ENCODE peak calls at places on chromosomes 1 and 21, in four cellular contexts. One of them, this sample, is unnamed.

GRCh38 chr21:31930001-31930400 is 57.2 kb downstream of the HUNK start:
- DNase-seq in brain microvascular endothelial cell: no peak
- DNase-seq in retinal pigment epithelial cell: no peak
- DNase-seq in GM06990: no peak
- DNase-seq in this sample: no peak

GRCh38 chr1:229714964-229715603 is 89.0 kb downstream of the URB2 start:
- DNase-seq in brain microvascular endothelial cell: no peak
- DNase-seq in retinal pigment epithelial cell: no peak
- DNase-seq in GM06990: no peak
- DNase-seq in this sample: no peak

GRCh38 chr1:47898156-47898825 is 98.9 kb downstream of the TRABD2B start:
- DNase-seq in brain microvascular endothelial cell: no peak
- DNase-seq in retinal pigment epithelial cell: no peak
- DNase-seq in GM06990: no peak
- DNase-seq in this sample: no peak

GRCh38 chr1:4700801-4701200 is 46.4 kb downstream of the AJAP1 start:
- DNase-seq in brain microvascular endothelial cell: no peak
- DNase-seq in retinal pigment epithelial cell: no peak
- DNase-seq in GM06990: no peak
- DNase-seq in this sample: no peak

GRCh38 chr1:155859234-155859829 is at the start of gene SYT11:
- DNase-seq in brain microvascular endothelial cell: peak
- DNase-seq in retinal pigment epithelial cell: peak
- DNase-seq in GM06990: peak
- DNase-seq in this sample: peak

GRCh38 chr21:40851749-40852148 is 4.8 kb upstream of the DSCAM start:
- DNase-seq in brain microvascular endothelial cell: no peak
- DNase-seq in retinal pigment epithelial cell: no peak
- DNase-seq in GM06990: no peak
- DNase-seq in this sample: no peak

GRCh38 chr1:55244476-55245109 is 29.4 kb upstream of the USP24 start:
- DNase-seq in brain microvascular endothelial cell: no peak
- DNase-seq in retinal pigment epithelial cell: no peak
- DNase-seq in GM06990: no peak
- DNase-seq in this sample: no peak

GRCh38 chr1:16386454-16387113 is 19.5 kb downstream of the SZRD1 start:
- DNase-seq in brain microvascular endothelial cell: peak
- DNase-seq in retinal pigment epithelial cell: no peak
- DNase-seq in GM06990: no peak
- DNase-seq in this sample: peak

GRCh38 chr21:33751120-33751519 is 108.8 kb downstream of the ITSN1 start:
- DNase-seq in brain microvascular endothelial cell: peak
- DNase-seq in retinal pigment epithelial cell: no peak
- DNase-seq in GM06990: no peak
- DNase-seq in this sample: no peak

GRCh38 chr1:47192458-47193384 is 2.9 kb upstream of the PDZK1IP1 start:
- DNase-seq in brain microvascular endothelial cell: peak
- DNase-seq in retinal pigment epithelial cell: no peak
- DNase-seq in GM06990: no peak
- DNase-seq in this sample: peak

GRCh38 chr1:184826001-184826400 is 71.3 kb upstream of the EDEM3 start:
- DNase-seq in brain microvascular endothelial cell: no peak
- DNase-seq in retinal pigment epithelial cell: no peak
- DNase-seq in GM06990: no peak
- DNase-seq in this sample: no peak

GRCh38 chr1:30903343-30904034 is 5.1 kb downstream of the SDC3 start:
- DNase-seq in brain microvascular endothelial cell: no peak
- DNase-seq in retinal pigment epithelial cell: no peak
- DNase-seq in GM06990: no peak
- DNase-seq in this sample: no peak

GRCh38 chr1:198780376-198780775 is 141.5 kb downstream of the PTPRC start:
- DNase-seq in brain microvascular endothelial cell: no peak
- DNase-seq in retinal pigment epithelial cell: no peak
- DNase-seq in GM06990: no peak
- DNase-seq in this sample: no peak

GRCh38 chr1:1122981-1123480 is 7.1 kb upstream of the C1orf159 start:
- DNase-seq in brain microvascular endothelial cell: no peak
- DNase-seq in retinal pigment epithelial cell: no peak
- DNase-seq in GM06990: no peak
- DNase-seq in this sample: no peak

GRCh38 chr1:209884249-209884648 is 53.8 kb upstream of the SYT14 start:
- DNase-seq in brain microvascular endothelial cell: peak
- DNase-seq in retinal pigment epithelial cell: no peak
- DNase-seq in GM06990: no peak
- DNase-seq in this sample: no peak

GRCh38 chr1:36083635-36084501 is at the start of gene TEKT2:
- DNase-seq in brain microvascular endothelial cell: peak
- DNase-seq in retinal pigment epithelial cell: no peak
- DNase-seq in GM06990: no peak
- DNase-seq in this sample: no peak

GRCh38 chr1:177281901-177282300 is 111.1 kb downstream of the BRINP2 start:
- DNase-seq in brain microvascular endothelial cell: no peak
- DNase-seq in retinal pigment epithelial cell: no peak
- DNase-seq in GM06990: no peak
- DNase-seq in this sample: no peak

GRCh38 chr1:37734629-37735591 is 30.0 kb downstream of the EPHA10 start:
- DNase-seq in brain microvascular endothelial cell: no peak
- DNase-seq in retinal pigment epithelial cell: no peak
- DNase-seq in GM06990: no peak
- DNase-seq in this sample: no peak

GRCh38 chr1:201653238-201653637 is 114.3 kb downstream of the NAV1 start:
- DNase-seq in brain microvascular endothelial cell: no peak
- DNase-seq in retinal pigment epithelial cell: no peak
- DNase-seq in GM06990: no peak
- DNase-seq in this sample: no peak

GRCh38 chr1:173341307-173341706 is 134.2 kb upstream of the TNFSF4 start:
- DNase-seq in brain microvascular endothelial cell: peak
- DNase-seq in retinal pigment epithelial cell: no peak
- DNase-seq in GM06990: no peak
- DNase-seq in this sample: peak

GRCh38 chr1:179747611-179748010 is 4.5 kb downstream of the FAM163A start:
- DNase-seq in brain microvascular endothelial cell: no peak
- DNase-seq in retinal pigment epithelial cell: no peak
- DNase-seq in GM06990: no peak
- DNase-seq in this sample: no peak
- H3K4me3 ChIP-seq in brain microvascular endothelial cell: no peak
- H3K4me3 ChIP-seq in retinal pigment epithelial cell: no peak
- H3K4me3 ChIP-seq in GM06990: no peak
- H3K4me3 ChIP-seq in this sample: no peak

GRCh38 chr1:204528241-204528640 is 12.0 kb downstream of the MDM4 start:
- DNase-seq in brain microvascular endothelial cell: no peak
- DNase-seq in retinal pigment epithelial cell: no peak
- DNase-seq in GM06990: no peak
- DNase-seq in this sample: no peak

GRCh38 chr1:204528677-204529076 is 12.5 kb downstream of the MDM4 start:
- DNase-seq in brain microvascular endothelial cell: no peak
- DNase-seq in retinal pigment epithelial cell: no peak
- DNase-seq in GM06990: no peak
- DNase-seq in this sample: no peak

GRCh38 chr1:204530932-204531331 is 14.7 kb downstream of the MDM4 start:
- DNase-seq in brain microvascular endothelial cell: no peak
- DNase-seq in retinal pigment epithelial cell: no peak
- DNase-seq in GM06990: peak
- DNase-seq in this sample: no peak

GRCh38 chr1:204532832-204533231 is 16.6 kb downstream of the MDM4 start:
- DNase-seq in brain microvascular endothelial cell: no peak
- DNase-seq in retinal pigment epithelial cell: no peak
- DNase-seq in GM06990: no peak
- DNase-seq in this sample: no peak

GRCh38 chr1:204529371-204529895 is 13.2 kb downstream of the MDM4 start:
- DNase-seq in brain microvascular endothelial cell: no peak
- DNase-seq in retinal pigment epithelial cell: no peak
- DNase-seq in GM06990: no peak
- DNase-seq in this sample: no peak
- TF ChIP-seq CTCF in brain microvascular endothelial cell: peak
- TF ChIP-seq CTCF in retinal pigment epithelial cell: peak
- TF ChIP-seq CTCF in GM06990: peak
- TF ChIP-seq CTCF in this sample: peak

DNA sequence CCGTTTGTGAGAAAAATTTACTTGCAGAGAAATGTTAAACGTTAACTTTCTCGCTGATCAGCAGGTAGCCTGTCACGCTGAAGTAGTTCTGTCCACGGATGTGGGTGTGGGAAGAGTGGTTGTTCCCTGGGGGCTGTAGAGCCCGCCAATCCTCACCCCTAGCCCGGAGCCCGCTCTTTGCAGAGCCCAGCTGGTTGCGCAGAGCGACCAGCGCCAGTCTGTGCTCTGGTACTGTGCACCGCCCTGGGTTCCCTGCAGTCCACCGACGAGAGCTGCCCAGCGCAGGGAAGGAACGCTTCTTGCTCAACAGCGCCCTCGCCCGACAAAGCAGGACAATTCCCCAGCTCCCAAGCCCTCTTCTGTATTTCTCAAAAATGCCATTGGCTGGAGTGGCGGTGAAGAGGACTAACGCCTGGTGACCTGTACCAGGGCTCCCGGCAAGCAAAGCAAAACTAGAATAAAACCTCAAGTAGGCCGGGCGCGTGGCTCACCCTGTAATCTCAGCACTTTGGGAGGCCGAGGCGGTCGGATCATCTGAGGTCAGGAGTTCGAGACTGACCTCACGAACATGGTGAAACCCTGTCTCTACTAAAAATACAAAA is 3.3 kb downstream of the RIPPLY3 start:
- DNase-seq in brain microvascular endothelial cell: peak
- DNase-seq in retinal pigment epithelial cell: peak
- DNase-seq in GM06990: peak
- DNase-seq in this sample: peak
- H3K4me3 ChIP-seq in brain microvascular endothelial cell: peak
- H3K4me3 ChIP-seq in retinal pigment epithelial cell: peak
- H3K4me3 ChIP-seq in GM06990: peak
- H3K4me3 ChIP-seq in this sample: peak

GRCh38 chr1:237851209-237851845 is 39.4 kb downstream of the ZP4 start:
- DNase-seq in brain microvascular endothelial cell: peak
- DNase-seq in retinal pigment epithelial cell: peak
- DNase-seq in GM06990: no peak
- DNase-seq in this sample: peak
- TF ChIP-seq CTCF in brain microvascular endothelial cell: peak
- TF ChIP-seq CTCF in retinal pigment epithelial cell: peak
- TF ChIP-seq CTCF in GM06990: peak
- TF ChIP-seq CTCF in this sample: peak

DNA sequence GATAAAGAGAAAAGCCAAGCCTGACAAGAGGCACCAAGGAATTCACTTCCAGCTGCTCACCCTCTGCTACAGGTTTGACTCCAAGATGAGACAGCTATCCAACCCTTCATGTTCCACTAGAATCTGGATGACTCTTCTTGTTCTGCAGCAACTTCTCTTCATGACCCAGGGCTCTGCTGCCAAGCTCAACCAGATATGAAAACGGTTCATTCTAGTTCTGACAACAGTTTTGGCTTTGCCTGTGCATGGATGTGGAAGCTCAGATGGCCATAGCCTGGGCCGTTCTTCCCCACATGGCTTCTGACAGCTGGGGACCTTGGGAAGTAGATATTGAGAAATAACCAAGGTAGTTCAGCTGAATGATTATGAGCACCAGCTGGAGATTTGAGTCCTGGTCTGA is 13.7 kb downstream of the PI4KB start:
- DNase-seq in brain microvascular endothelial cell: no peak
- DNase-seq in retinal pigment epithelial cell: no peak
- DNase-seq in GM06990: no peak
- DNase-seq in this sample: no peak
- H3K4me3 ChIP-seq in brain microvascular endothelial cell: no peak
- H3K4me3 ChIP-seq in retinal pigment epithelial cell: no peak
- H3K4me3 ChIP-seq in GM06990: no peak
- H3K4me3 ChIP-seq in this sample: no peak

This sample was measured in astrocyte of the cerebellum.